ENCODE peak calls at places on chromosomes 5 and 9, in five cellular contexts. A is SIG-M5, V is AG10803, Q is hepatic stellate cell, E is germinal center. Z is an unnamed sample.

GRCh38 chr9:36319183-36319582 is 60.9 kb upstream of the GNE start:
- DNase-seq in A (no peak), V (no peak), Q (no peak), E (no peak), Z (no peak)

GRCh38 chr9:35680331-35681105 is 6.8 kb downstream of the CA9 start:
- DNase-seq in A (no peak), V (no peak), Q (no peak), E (peak; percentile 74), Z (no peak)

GRCh38 chr9:129812385-129812784 is 9.4 kb downstream of the TOR1B start:
- DNase-seq in A (no peak), V (no peak), Q (no peak), E (no peak), Z (no peak)

GRCh38 chr5:150068472-150068871 is 17.9 kb downstream of the CSF1R start:
- DNase-seq in A (no peak), V (no peak), Q (no peak), E (no peak), Z (no peak)

GRCh38 chr5:74903165-74903787 is 37.1 kb upstream of the FAM169A start:
- DNase-seq in A (no peak), V (no peak), Q (no peak), E (no peak), Z (no peak)

GRCh38 chr5:127564002-127564769 is 46.7 kb downstream of the PRRC1 start:
- DNase-seq in A (no peak), V (peak; percentile 60), Q (peak; percentile 29), E (peak; percentile 39), Z (no peak)

GRCh38 chr9:20309209-20309608 is 313.1 kb downstream of the MLLT3 start:
- DNase-seq in A (no peak), V (no peak), Q (no peak), E (no peak), Z (no peak)

GRCh38 chr9:134206317-134207300 is 42.2 kb upstream of the RNU6ATAC start:
- DNase-seq in A (no peak), V (no peak), Q (no peak), E (no peak), Z (peak; percentile 32)

GRCh38 chr9:114180701-114181582 is 25.6 kb downstream of the COL27A1 start:
- DNase-seq in A (no peak), V (peak; percentile 41), Q (peak; percentile 80), E (no peak), Z (no peak)

GRCh38 chr5:10565785-10566506 is 2.1 kb downstream of the ANKRD33B start:
- DNase-seq in A (no peak), V (peak; percentile 42), Q (no peak), E (no peak), Z (no peak)

GRCh38 chr5:21152611-21153010 is 1164.6 kb upstream of the CDH18 start:
- DNase-seq in A (peak; percentile 21), V (peak; percentile 48), Q (no peak), E (no peak), Z (no peak)

GRCh38 chr5:150642567-150642927 is 2.1 kb downstream of the SYNPO start:
- DNase-seq in A (no peak), V (peak; percentile 90), Q (peak; percentile 92), E (no peak), Z (no peak)

Z was measured in Right ventricle myocardium inferior.